ENCODE peak calls at places on chromosomes 16 and 17, in five cellular contexts. One of them, this sample, is unnamed.
A peak's percentile ranks its signal among the peaks of the same experiment; 100 is the strongest.

GRCh38 chr16:28187595-28188004 is 24.2 kb downstream of the XPO6 start:
- DNase-seq in BJ: no peak
- DNase-seq in fibroblast of pulmonary artery: no peak
- DNase-seq in endothelial cell of umbilical vein: no peak
- DNase-seq in adrenal gland: no peak
- DNase-seq in this sample: no peak

GRCh38 chr17:61986898-61987297 is 59.1 kb upstream of the INTS2 start:
- DNase-seq in BJ: no peak
- DNase-seq in fibroblast of pulmonary artery: no peak
- DNase-seq in endothelial cell of umbilical vein: no peak
- DNase-seq in adrenal gland: no peak
- DNase-seq in this sample: no peak

GRCh38 chr16:10688726-10689125 is 6.0 kb downstream of the TEKT5 start:
- DNase-seq in BJ: no peak
- DNase-seq in fibroblast of pulmonary artery: no peak
- DNase-seq in endothelial cell of umbilical vein: no peak
- DNase-seq in adrenal gland: no peak
- DNase-seq in this sample: no peak

GRCh38 chr17:77462101-77462500 is 321.3 kb downstream of the SEC14L1 start:
- DNase-seq in BJ: no peak
- DNase-seq in fibroblast of pulmonary artery: no peak
- DNase-seq in endothelial cell of umbilical vein: no peak
- DNase-seq in adrenal gland: no peak
- DNase-seq in this sample: no peak

GRCh38 chr16:25051446-25052160 is 36.4 kb upstream of the ARHGAP17 start:
- DNase-seq in BJ: peak; percentile 47
- DNase-seq in fibroblast of pulmonary artery: peak; percentile 85
- DNase-seq in endothelial cell of umbilical vein: peak; percentile 31
- DNase-seq in adrenal gland: no peak
- DNase-seq in this sample: no peak

GRCh38 chr16:838741-839140 is 38.2 kb upstream of the GNG13 start:
- DNase-seq in BJ: no peak
- DNase-seq in fibroblast of pulmonary artery: no peak
- DNase-seq in endothelial cell of umbilical vein: no peak
- DNase-seq in adrenal gland: no peak
- DNase-seq in this sample: no peak

GRCh38 chr16:119835-120234 is 18.6 kb downstream of the NPRL3 start:
- DNase-seq in BJ: no peak
- DNase-seq in fibroblast of pulmonary artery: no peak
- DNase-seq in endothelial cell of umbilical vein: no peak
- DNase-seq in adrenal gland: no peak
- DNase-seq in this sample: no peak

GRCh38 chr17:38958326-38958725 is 8.9 kb downstream of the FBXO47 start:
- DNase-seq in BJ: no peak
- DNase-seq in fibroblast of pulmonary artery: peak; percentile 43
- DNase-seq in endothelial cell of umbilical vein: peak; percentile 53
- DNase-seq in adrenal gland: no peak
- DNase-seq in this sample: no peak

GRCh38 chr16:11111891-11112634 is 143.9 kb downstream of the SOCS1 start:
- DNase-seq in BJ: no peak
- DNase-seq in fibroblast of pulmonary artery: no peak
- DNase-seq in endothelial cell of umbilical vein: no peak
- DNase-seq in adrenal gland: no peak
- DNase-seq in this sample: no peak

GRCh38 chr17:32564325-32564724 is 77.5 kb downstream of the CDK5R1 start:
- DNase-seq in BJ: no peak
- DNase-seq in fibroblast of pulmonary artery: no peak
- DNase-seq in endothelial cell of umbilical vein: no peak
- DNase-seq in adrenal gland: no peak
- DNase-seq in this sample: no peak

GRCh38 chr17:1490643-1491405 is 1.7 kb downstream of the MYO1C start:
- DNase-seq in BJ: no peak
- DNase-seq in fibroblast of pulmonary artery: no peak
- DNase-seq in endothelial cell of umbilical vein: peak; percentile 59
- DNase-seq in adrenal gland: peak; percentile 53
- DNase-seq in this sample: no peak

DNA sequence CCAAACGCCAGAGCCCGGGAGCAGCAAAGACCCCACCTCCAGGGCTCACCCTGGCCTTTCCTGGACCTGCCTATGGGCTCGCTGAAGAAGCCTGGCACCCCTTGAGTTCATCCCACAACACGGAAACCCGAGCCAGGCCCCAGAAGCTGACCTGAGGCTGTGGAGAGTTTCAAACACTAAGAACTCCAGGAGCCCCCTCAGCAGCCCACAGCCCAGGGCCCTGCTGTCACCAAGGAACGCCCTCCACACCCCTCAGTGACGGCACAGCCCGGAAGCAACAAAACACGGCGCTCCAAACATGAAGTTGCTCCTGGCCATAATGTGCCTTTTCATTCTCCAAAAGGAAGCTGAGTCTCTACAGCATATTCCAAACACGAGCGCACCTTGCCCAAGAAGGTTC is 9.2 kb downstream of the SLC38A10 start:
- DNase-seq in BJ: no peak
- DNase-seq in fibroblast of pulmonary artery: no peak
- DNase-seq in endothelial cell of umbilical vein: no peak
- DNase-seq in adrenal gland: no peak
- DNase-seq in this sample: no peak
- H3K4me3 ChIP-seq in BJ: no peak overlapping the region
- H3K4me3 ChIP-seq in fibroblast of pulmonary artery: no peak overlapping the region
- H3K4me3 ChIP-seq in endothelial cell of umbilical vein: no peak overlapping the region
- H3K4me3 ChIP-seq in adrenal gland: no peak overlapping the region
- H3K4me3 ChIP-seq in this sample: no peak overlapping the region

GRCh38 chr16:30949655-30950515 is 1.0 kb downstream of the ORAI3 start:
- DNase-seq in BJ: peak; percentile 73
- DNase-seq in fibroblast of pulmonary artery: peak; percentile 80
- DNase-seq in endothelial cell of umbilical vein: peak; percentile 50
- DNase-seq in adrenal gland: peak; percentile 96
- DNase-seq in this sample: no peak
- TF ChIP-seq CTCF in BJ: no peak
- TF ChIP-seq CTCF in fibroblast of pulmonary artery: no peak
- TF ChIP-seq CTCF in endothelial cell of umbilical vein: no peak
- TF ChIP-seq CTCF in adrenal gland: no peak
- TF ChIP-seq CTCF in this sample: no peak

GRCh38 chr17:75777243-75777922 is 7.2 kb upstream of the UNK start:
- DNase-seq in BJ: no peak
- DNase-seq in fibroblast of pulmonary artery: peak; percentile 46
- DNase-seq in endothelial cell of umbilical vein: no peak
- DNase-seq in adrenal gland: peak; percentile 33
- DNase-seq in this sample: no peak
- H3K4me3 ChIP-seq in BJ: peak overlapping the region; percentile 94
- H3K4me3 ChIP-seq in fibroblast of pulmonary artery: peak overlapping the region; percentile 89
- H3K4me3 ChIP-seq in endothelial cell of umbilical vein: peak overlapping the region; percentile 61
- H3K4me3 ChIP-seq in adrenal gland: no peak overlapping the region
- H3K4me3 ChIP-seq in this sample: peak overlapping the region; percentile 68

DNA sequence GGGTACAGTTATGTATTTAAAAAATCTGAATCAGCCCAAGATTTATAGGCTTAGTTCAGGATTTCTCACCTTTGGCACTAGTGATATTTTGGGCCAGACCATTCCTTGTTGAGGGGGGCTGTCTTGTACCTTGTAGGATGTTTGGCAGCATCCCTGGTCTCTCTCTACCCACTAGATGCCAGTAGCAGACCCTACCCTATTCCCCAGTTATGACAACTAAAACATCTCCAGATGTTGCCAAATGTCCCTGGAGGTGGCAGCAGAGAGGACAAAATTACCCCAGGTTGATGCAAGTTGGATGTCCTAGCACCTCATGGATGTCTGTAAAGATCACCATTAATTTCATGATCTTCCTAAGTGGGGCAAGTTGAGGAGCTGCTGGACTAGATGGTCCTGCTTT is 45.8 kb downstream of the SYT17 start:
- DNase-seq in BJ: no peak
- DNase-seq in fibroblast of pulmonary artery: no peak
- DNase-seq in endothelial cell of umbilical vein: no peak
- DNase-seq in adrenal gland: no peak
- DNase-seq in this sample: no peak
- TF ChIP-seq CTCF in BJ: no peak
- TF ChIP-seq CTCF in fibroblast of pulmonary artery: no peak
- TF ChIP-seq CTCF in endothelial cell of umbilical vein: no peak
- TF ChIP-seq CTCF in adrenal gland: no peak
- TF ChIP-seq CTCF in this sample: no peak

GRCh38 chr16:89828870-89829629 is 775 bp downstream of the SPIRE2 start:
- DNase-seq in BJ: no peak
- DNase-seq in fibroblast of pulmonary artery: no peak
- DNase-seq in endothelial cell of umbilical vein: no peak
- DNase-seq in adrenal gland: no peak
- DNase-seq in this sample: no peak

GRCh38 chr16:89829630-89830437 is 1.6 kb downstream of the SPIRE2 start:
- DNase-seq in BJ: no peak
- DNase-seq in fibroblast of pulmonary artery: no peak
- DNase-seq in endothelial cell of umbilical vein: no peak
- DNase-seq in adrenal gland: no peak
- DNase-seq in this sample: no peak

GRCh38 chr16:89828199-89828869 is at the start of gene SPIRE2:
- DNase-seq in BJ: no peak
- DNase-seq in fibroblast of pulmonary artery: peak; percentile 76
- DNase-seq in endothelial cell of umbilical vein: peak; percentile 77
- DNase-seq in adrenal gland: peak; percentile 78
- DNase-seq in this sample: peak; percentile 21

GRCh38 chr16:89827383-89828198 is 684 bp upstream of the SPIRE2 start:
- DNase-seq in BJ: no peak
- DNase-seq in fibroblast of pulmonary artery: peak; percentile 74
- DNase-seq in endothelial cell of umbilical vein: peak; percentile 18
- DNase-seq in adrenal gland: peak; percentile 70
- DNase-seq in this sample: peak; percentile 24

GRCh38 chr16:89826531-89827382 is 1.5 kb upstream of the SPIRE2 start:
- DNase-seq in BJ: no peak
- DNase-seq in fibroblast of pulmonary artery: no peak
- DNase-seq in endothelial cell of umbilical vein: no peak
- DNase-seq in adrenal gland: no peak
- DNase-seq in this sample: no peak
- H3K4me3 ChIP-seq in BJ: no peak overlapping the region
- H3K4me3 ChIP-seq in fibroblast of pulmonary artery: no peak overlapping the region
- H3K4me3 ChIP-seq in endothelial cell of umbilical vein: no peak overlapping the region
- H3K4me3 ChIP-seq in adrenal gland: no peak overlapping the region
- H3K4me3 ChIP-seq in this sample: no peak overlapping the region

This sample was measured in AG09309.